ENCODE peak calls at places on chromosomes 11 and 22, in four cellular contexts. A, Y, F and E are unnamed samples. For H3K4me1, the result is how much of the 10 kb centered on the place peaks cover.

GRCh38 chr11:57373146-57373545 is 7.8 kb downstream of the PRG3 start:
- DNase-seq in F (no peak), A (no peak), Y (no peak), E (no peak)

GRCh38 chr22:37138879-37139561 is 10.7 kb downstream of the IL2RB start:
- DNase-seq in F (no peak), A (no peak), Y (no peak), E (no peak)

GRCh38 chr11:36398261-36398953 is 102.3 kb downstream of the PRR5L start:
- DNase-seq in Y (no peak), F (no peak), A (no peak), E (no peak)

GRCh38 chr22:46011627-46012181 is 34.7 kb upstream of the WNT7B start:
- DNase-seq in F (peak), Y (peak), A (no peak), E (peak)

GRCh38 chr22:40226620-40227019 is 48.9 kb downstream of the TNRC6B start:
- DNase-seq in Y (no peak), A (no peak), F (no peak), E (no peak)

GRCh38 chr11:46050652-46051051 is 70.6 kb downstream of the PHF21A start:
- DNase-seq in A (no peak), Y (no peak), F (no peak), E (peak)

GRCh38 chr11:122758974-122759373 is 79.3 kb upstream of the CRTAM start:
- DNase-seq in Y (no peak), F (no peak), A (no peak), E (no peak)

GRCh38 chr11:13868710-13869403 is 93.7 kb upstream of the SPON1 start:
- DNase-seq in Y (no peak), F (no peak), A (peak), E (no peak)

GRCh38 chr22:27719535-27720227 is 81.9 kb downstream of the MN1 start:
- DNase-seq in F (no peak), Y (no peak), A (no peak), E (peak)

GRCh38 chr11:114087028-114087427 is 27.5 kb downstream of the ZBTB16 start:
- DNase-seq in Y (no peak), A (no peak), F (no peak), E (no peak)

GRCh38 chr11:115226556-115226955 is 277.7 kb downstream of the CADM1 start:
- DNase-seq in F (no peak), Y (no peak), A (no peak), E (no peak)

GRCh38 chr22:19723990-19724827 is 870 bp downstream of the GP1BB start:
- DNase-seq in A (no peak), F (peak), Y (no peak), E (no peak)

GRCh38 chr11:72745925-72746550 is 6.2 kb downstream of the ARAP1 start:
- DNase-seq in A (no peak), Y (no peak), F (no peak), E (no peak)

GRCh38 chr11:18191376-18191775 is 18.7 kb downstream of the MRGPRX4 start:
- DNase-seq in F (no peak), Y (no peak), A (no peak), E (no peak)

GRCh38 chr11:119551726-119552510 is 128.9 kb upstream of the THY1 start:
- DNase-seq in Y (no peak), A (no peak), F (no peak), E (no peak)

GRCh38 chr11:11157201-11157600 is 195.8 kb downstream of the CSNK2A3 start:
- DNase-seq in F (no peak), Y (no peak), A (peak), E (peak)

GRCh38 chr22:32378703-32379272 is 21.1 kb downstream of the RFPL3 start:
- DNase-seq in F (no peak), Y (no peak), A (no peak), E (peak)

GRCh38 chr11:13140028-13140870 is 131.1 kb downstream of the RASSF10 start:
- DNase-seq in Y (no peak), F (no peak), A (no peak), E (peak)

GRCh38 chr11:75583710-75584658 is 21.9 kb downstream of the SERPINH1 start:
- DNase-seq in A (no peak), Y (peak), F (peak), E (peak)

GRCh38 chr11:130323452-130324448 is 9.0 kb upstream of the ZBTB44 start:
- DNase-seq in A (no peak), F (no peak), Y (no peak), E (no peak)

GRCh38 chr22:20428496-20429253 is 8.9 kb downstream of the SCARF2 start:
- DNase-seq in F (peak), A (no peak), Y (no peak), E (no peak)

GRCh38 chr22:10781571-10782403 is 4746.2 kb upstream of the OR11H1 start:
- DNase-seq in F (no peak), Y (no peak), A (no peak), E (no peak)

GRCh38 chr11:10426475-10426874 is 28.6 kb upstream of the AMPD3 start:
- DNase-seq in Y (no peak), A (no peak), F (no peak), E (no peak)

GRCh38 chr22:26526165-26526564 is 13.9 kb upstream of the TFIP11 start:
- DNase-seq in F (no peak), A (no peak), Y (no peak), E (no peak)

GRCh38 chr11:616320-617220 is 820 bp upstream of the IRF7 start:
- DNase-seq in A (no peak), Y (no peak), F (peak), E (no peak)
- H3K4me3 ChIP-seq in A (peak), Y (peak), F (peak), E (no peak)

DNA sequence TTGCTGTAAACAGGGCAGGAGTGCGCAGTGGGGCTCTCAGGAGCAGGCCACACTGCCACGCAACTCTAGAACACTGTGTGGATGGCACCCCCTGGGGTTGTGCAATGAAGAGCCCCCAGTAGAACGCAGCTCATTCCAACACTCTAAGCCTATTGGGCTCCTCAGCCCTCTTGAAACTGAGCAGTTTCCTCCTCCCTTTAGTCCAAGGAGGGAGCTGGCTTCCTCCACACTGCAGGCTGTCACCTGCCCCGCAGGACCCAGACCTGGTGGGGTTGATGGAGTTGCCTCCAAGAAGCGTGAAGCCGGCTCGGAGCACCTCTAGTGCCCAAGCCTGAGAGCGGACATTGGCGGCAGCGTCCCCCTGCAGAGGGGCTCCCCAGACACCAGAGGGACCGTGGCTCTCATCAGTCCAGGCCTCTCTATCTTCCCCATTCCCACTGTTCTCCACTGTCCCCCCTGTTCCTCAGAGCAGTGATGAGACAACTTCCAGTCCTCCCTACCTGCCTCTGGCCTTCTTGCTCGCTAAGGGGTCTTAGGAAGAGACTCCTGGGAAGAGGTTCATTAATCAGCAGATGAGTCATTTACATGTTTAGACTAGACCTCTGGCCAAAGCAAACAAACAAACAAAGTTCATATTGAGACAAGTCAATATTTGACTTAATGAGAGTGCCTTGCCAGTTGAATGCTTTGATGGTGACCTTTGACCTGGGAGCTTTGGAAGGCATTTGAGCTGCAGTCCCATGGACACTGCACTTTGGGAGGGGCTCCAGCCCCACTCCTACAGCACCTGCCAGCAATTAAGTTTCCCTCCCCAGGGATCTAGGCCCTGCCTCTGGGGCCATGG is 64.0 kb downstream of the RPUSD4 start:
- DNase-seq in A (no peak), F (peak), Y (no peak), E (no peak)
- H3K4me1 ChIP-seq in A (under half), F (under half), Y (under half), E (under half)

GRCh38 chr11:44068180-44068579 is 2.1 kb downstream of the ACCS start:
- DNase-seq in Y (no peak), F (no peak), A (no peak), E (no peak)
- H3K4me3 ChIP-seq in Y (no peak), F (no peak), A (no peak), E (no peak)

GRCh38 chr11:67400942-67401494 is 640 bp downstream of the PPP1CA start:
- DNase-seq in Y (no peak), A (no peak), F (no peak), E (no peak)

GRCh38 chr11:67397986-67398660 is 3.5 kb downstream of the PPP1CA start:
- DNase-seq in Y (no peak), F (peak), A (no peak), E (no peak)

GRCh38 chr11:67400251-67400941 is 1.3 kb downstream of the PPP1CA start:
- DNase-seq in Y (no peak), F (peak), A (no peak), E (no peak)

GRCh38 chr11:67397536-67397935 is 4.1 kb downstream of the PPP1CA start:
- DNase-seq in F (peak), Y (no peak), A (no peak), E (no peak)

GRCh38 chr11:67398661-67399563 is 2.7 kb downstream of the PPP1CA start:
- DNase-seq in A (no peak), Y (no peak), F (peak), E (no peak)
- H3K4me1 ChIP-seq in A (half or more), Y (under half), F (under half), E (under half)

GRCh38 chr11:67410369-67410831 is 5.1 kb upstream of the CARNS1 start:
- DNase-seq in F (no peak), A (no peak), Y (no peak), E (no peak)

GRCh38 chr11:67410984-67411784 is 4.3 kb upstream of the CARNS1 start:
- DNase-seq in A (no peak), F (no peak), Y (no peak), E (no peak)

GRCh38 chr11:67408437-67409200 is 4.7 kb downstream of the TBC1D10C start:
- DNase-seq in A (no peak), Y (no peak), F (peak), E (no peak)

GRCh38 chr11:67409261-67409666 is 5.4 kb downstream of the TBC1D10C start:
- DNase-seq in Y (no peak), A (peak), F (peak), E (no peak)

GRCh38 chr11:67409781-67410368 is 5.6 kb upstream of the CARNS1 start:
- DNase-seq in F (no peak), Y (no peak), A (no peak), E (no peak)
- H3K4me3 ChIP-seq in F (peak), Y (no peak), A (peak), E (no peak)